ENCODE peak calls at places on chromosome 17, in four cellular contexts. One of them, this sample, is unnamed.
A peak's percentile ranks its signal among the peaks of the same experiment; 100 is the strongest.

GRCh38 chr17:76593964-76594363 is 8.3 kb upstream of the ST6GALNAC2 start:
- DNase-seq in WERI-Rb-1: no peak
- DNase-seq in gastrocnemius medialis: no peak
- DNase-seq in hepatocyte: no peak
- DNase-seq in this sample: no peak

GRCh38 chr17:49146620-49147306 is 14.2 kb downstream of the B4GALNT2 start:
- DNase-seq in hepatocyte: peak; percentile 55
- DNase-seq in gastrocnemius medialis: no peak
- DNase-seq in WERI-Rb-1: no peak
- DNase-seq in this sample: no peak

GRCh38 chr17:19897108-19897854 is 29.5 kb upstream of the ULK2 start:
- DNase-seq in gastrocnemius medialis: peak; percentile 46
- DNase-seq in hepatocyte: no peak
- DNase-seq in WERI-Rb-1: no peak
- DNase-seq in this sample: no peak

GRCh38 chr17:13491916-13492315 is 109.8 kb downstream of the HS3ST3A1 start:
- DNase-seq in hepatocyte: no peak
- DNase-seq in gastrocnemius medialis: no peak
- DNase-seq in WERI-Rb-1: no peak
- DNase-seq in this sample: no peak

GRCh38 chr17:4086041-4086483 is 56.8 kb downstream of the ZZEF1 start:
- DNase-seq in gastrocnemius medialis: no peak
- DNase-seq in WERI-Rb-1: no peak
- DNase-seq in hepatocyte: no peak
- DNase-seq in this sample: no peak

GRCh38 chr17:50055055-50055425 is 870 bp upstream of the ITGA3 start:
- DNase-seq in hepatocyte: peak; percentile 84
- DNase-seq in WERI-Rb-1: peak; percentile 72
- DNase-seq in gastrocnemius medialis: no peak
- DNase-seq in this sample: no peak

GRCh38 chr17:35433075-35433894 is 985 bp upstream of the SLFN12 start:
- DNase-seq in hepatocyte: peak; percentile 94
- DNase-seq in WERI-Rb-1: no peak
- DNase-seq in gastrocnemius medialis: peak; percentile 59
- DNase-seq in this sample: peak; percentile 5

GRCh38 chr17:75508122-75508719 is 7.1 kb downstream of the CASKIN2 start:
- DNase-seq in WERI-Rb-1: no peak
- DNase-seq in hepatocyte: no peak
- DNase-seq in gastrocnemius medialis: no peak
- DNase-seq in this sample: no peak

GRCh38 chr17:59634632-59635561 is 15.2 kb downstream of the CLTC start:
- DNase-seq in gastrocnemius medialis: no peak
- DNase-seq in WERI-Rb-1: no peak
- DNase-seq in hepatocyte: no peak
- DNase-seq in this sample: no peak

GRCh38 chr17:76867578-76868175 is 527 bp upstream of the MGAT5B start:
- DNase-seq in WERI-Rb-1: no peak
- DNase-seq in gastrocnemius medialis: no peak
- DNase-seq in hepatocyte: peak; percentile 58
- DNase-seq in this sample: no peak

GRCh38 chr17:14448816-14449215 is 147.9 kb downstream of the HS3ST3B1 start:
- DNase-seq in gastrocnemius medialis: no peak
- DNase-seq in WERI-Rb-1: no peak
- DNase-seq in hepatocyte: no peak
- DNase-seq in this sample: no peak

GRCh38 chr17:55726440-55726839 is 3.8 kb upstream of the TMEM100 start:
- DNase-seq in WERI-Rb-1: no peak
- DNase-seq in gastrocnemius medialis: peak; percentile 51
- DNase-seq in hepatocyte: peak; percentile 68
- DNase-seq in this sample: no peak

GRCh38 chr17:72175263-72175662 is 54.4 kb downstream of the SOX9 start:
- DNase-seq in WERI-Rb-1: no peak
- DNase-seq in hepatocyte: no peak
- DNase-seq in gastrocnemius medialis: no peak
- DNase-seq in this sample: no peak

GRCh38 chr17:79740413-79740812 is 9.7 kb downstream of the ENPP7 start:
- DNase-seq in gastrocnemius medialis: no peak
- DNase-seq in hepatocyte: peak; percentile 77
- DNase-seq in WERI-Rb-1: no peak
- DNase-seq in this sample: no peak

GRCh38 chr17:45371414-45372324 is 54.8 kb upstream of the MAP3K14 start:
- DNase-seq in hepatocyte: peak; percentile 95
- DNase-seq in gastrocnemius medialis: peak; percentile 80
- DNase-seq in WERI-Rb-1: no peak
- DNase-seq in this sample: no peak

GRCh38 chr17:7687072-7687907 is at the start of gene TP53:
- DNase-seq in gastrocnemius medialis: peak; percentile 91
- DNase-seq in WERI-Rb-1: peak; percentile 92
- DNase-seq in hepatocyte: peak; percentile 96
- DNase-seq in this sample: peak; percentile 50

GRCh38 chr17:34711646-34712045 is 132.3 kb downstream of the TMEM132E start:
- DNase-seq in gastrocnemius medialis: no peak
- DNase-seq in WERI-Rb-1: peak; percentile 33
- DNase-seq in hepatocyte: no peak
- DNase-seq in this sample: no peak

GRCh38 chr17:29069526-29070041 is 26.6 kb downstream of the PIPOX start:
- DNase-seq in gastrocnemius medialis: peak; percentile 70
- DNase-seq in WERI-Rb-1: no peak
- DNase-seq in hepatocyte: no peak
- DNase-seq in this sample: no peak

GRCh38 chr17:50396261-50397110 is 837 bp downstream of the LRRC59 start:
- DNase-seq in hepatocyte: peak; percentile 67
- DNase-seq in gastrocnemius medialis: no peak
- DNase-seq in WERI-Rb-1: no peak
- DNase-seq in this sample: no peak

GRCh38 chr17:6413073-6413472 is 21.8 kb downstream of the AIPL1 start:
- DNase-seq in hepatocyte: peak; percentile 59
- DNase-seq in WERI-Rb-1: no peak
- DNase-seq in gastrocnemius medialis: no peak
- DNase-seq in this sample: no peak

GRCh38 chr17:6669479-6670212 is 18.1 kb downstream of the C17orf100 start:
- DNase-seq in gastrocnemius medialis: no peak
- DNase-seq in WERI-Rb-1: no peak
- DNase-seq in hepatocyte: no peak
- DNase-seq in this sample: no peak

GRCh38 chr17:58331815-58332719 is 3.5 kb upstream of the TSPOAP1 start:
- DNase-seq in gastrocnemius medialis: peak; percentile 46
- DNase-seq in hepatocyte: no peak
- DNase-seq in WERI-Rb-1: no peak
- DNase-seq in this sample: no peak

GRCh38 chr17:36743130-36743529 is 141.7 kb downstream of the MRM1 start:
- DNase-seq in WERI-Rb-1: no peak
- DNase-seq in hepatocyte: no peak
- DNase-seq in gastrocnemius medialis: no peak
- DNase-seq in this sample: no peak

GRCh38 chr17:58755269-58755576 is 431 bp upstream of the PPM1E start:
- DNase-seq in gastrocnemius medialis: no peak
- DNase-seq in hepatocyte: no peak
- DNase-seq in WERI-Rb-1: no peak
- DNase-seq in this sample: no peak

GRCh38 chr17:47251421-47251940 is 2.1 kb upstream of the ITGB3 start:
- DNase-seq in gastrocnemius medialis: no peak
- DNase-seq in WERI-Rb-1: no peak
- DNase-seq in hepatocyte: no peak
- DNase-seq in this sample: no peak

GRCh38 chr17:61416540-61417363 is 17.1 kb downstream of the TBX2 start:
- DNase-seq in gastrocnemius medialis: peak; percentile 75
- DNase-seq in WERI-Rb-1: peak; percentile 99
- DNase-seq in hepatocyte: peak; percentile 95
- DNase-seq in this sample: no peak

DNA sequence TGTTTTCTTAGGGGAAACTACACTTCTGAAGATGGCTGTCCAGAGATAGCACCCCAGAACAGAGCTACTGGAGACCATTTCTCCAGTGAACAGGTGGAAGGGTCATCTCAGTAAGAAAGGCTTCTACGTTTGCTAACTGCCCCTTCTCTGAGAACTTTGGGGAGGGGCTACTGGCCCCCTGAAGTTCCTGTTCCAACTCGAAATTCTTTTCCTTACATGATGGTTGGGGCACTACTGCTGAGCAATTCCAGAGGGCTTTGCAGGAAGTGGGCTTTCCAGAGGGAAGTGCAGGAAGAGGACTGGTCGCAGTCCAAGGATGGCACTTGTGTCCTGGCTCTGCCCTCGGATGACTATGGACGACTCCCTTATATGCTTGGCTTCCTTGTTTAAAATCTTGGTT is 31.2 kb downstream of the TOM1L2 start:
- DNase-seq in WERI-Rb-1: no peak
- DNase-seq in hepatocyte: no peak
- DNase-seq in gastrocnemius medialis: no peak
- DNase-seq in this sample: no peak
- H3K27ac ChIP-seq in WERI-Rb-1: no peak overlapping the region
- H3K27ac ChIP-seq in hepatocyte: peak overlapping the region; percentile 41
- H3K27ac ChIP-seq in gastrocnemius medialis: no peak overlapping the region
- H3K27ac ChIP-seq in this sample: no peak overlapping the region

DNA sequence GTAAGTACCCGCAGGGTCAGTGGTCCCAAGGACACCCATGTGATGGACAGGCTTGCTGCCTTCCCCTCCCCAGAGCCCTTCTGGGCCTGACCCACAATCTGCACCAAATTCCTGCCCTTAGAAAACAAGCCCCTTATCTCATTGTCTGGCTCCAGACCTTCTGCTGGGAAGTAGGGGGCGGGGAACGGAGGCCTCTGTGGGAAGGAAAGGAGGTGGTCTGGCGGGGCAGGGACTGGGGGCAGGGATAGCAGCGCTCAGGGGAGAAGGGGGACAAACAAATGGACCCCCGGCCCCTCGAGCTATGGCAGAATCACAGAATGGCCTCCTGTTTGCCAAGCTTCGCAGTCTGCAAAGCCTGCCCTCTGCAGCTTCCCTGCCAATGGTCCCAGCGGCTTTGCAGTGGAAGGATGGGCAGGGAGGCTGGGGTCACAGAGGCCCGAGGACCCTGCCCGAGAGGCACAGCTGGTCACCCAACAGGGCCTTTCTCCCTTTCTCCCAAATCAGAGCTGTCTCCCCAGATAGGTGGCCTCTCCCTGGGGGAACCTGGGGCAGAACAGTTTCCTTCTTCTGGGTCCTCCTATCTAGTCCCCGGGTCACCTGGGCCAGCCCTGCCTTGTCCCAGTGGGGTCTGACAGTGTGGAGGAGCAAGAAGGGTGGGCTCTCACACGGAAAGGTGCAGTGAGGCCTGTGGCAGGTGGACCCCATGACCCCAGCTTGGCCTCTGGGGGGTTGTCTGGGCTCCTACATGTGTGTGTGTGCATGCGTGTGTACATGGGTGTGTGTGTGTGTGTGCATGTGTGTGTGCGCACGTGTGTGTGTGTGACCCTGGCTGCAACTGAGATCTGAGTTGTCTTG is 25.5 kb downstream of the TMEM235 start:
- DNase-seq in gastrocnemius medialis: no peak
- DNase-seq in WERI-Rb-1: no peak
- DNase-seq in hepatocyte: no peak
- DNase-seq in this sample: no peak
- H3K27ac ChIP-seq in gastrocnemius medialis: no peak overlapping the region
- H3K27ac ChIP-seq in WERI-Rb-1: peak overlapping the region; percentile 9
- H3K27ac ChIP-seq in hepatocyte: peak overlapping the region; percentile 78
- H3K27ac ChIP-seq in this sample: no peak overlapping the region

DNA sequence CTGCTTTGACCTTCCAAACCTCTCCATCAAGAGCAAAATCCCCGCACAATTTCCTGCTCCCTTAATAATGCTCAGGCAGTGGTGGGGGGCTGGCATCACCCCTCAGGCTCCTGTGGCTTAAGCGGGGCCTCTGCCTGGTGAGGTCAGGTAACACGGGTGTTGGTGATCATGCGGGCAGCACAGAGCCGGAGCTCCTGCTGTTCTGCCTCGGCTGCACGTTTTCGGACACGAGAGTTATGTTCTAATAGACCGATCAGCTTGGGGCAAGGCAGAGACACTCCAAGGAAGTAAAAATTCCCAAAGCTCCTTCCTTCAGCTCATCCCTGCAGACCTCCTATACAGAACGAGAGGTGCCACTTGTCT is 6.0 kb downstream of the NARF start:
- DNase-seq in hepatocyte: no peak
- DNase-seq in WERI-Rb-1: no peak
- DNase-seq in gastrocnemius medialis: no peak
- DNase-seq in this sample: no peak
- H3K27ac ChIP-seq in hepatocyte: no peak overlapping the region
- H3K27ac ChIP-seq in WERI-Rb-1: no peak overlapping the region
- H3K27ac ChIP-seq in gastrocnemius medialis: no peak overlapping the region
- H3K27ac ChIP-seq in this sample: no peak overlapping the region

DNA sequence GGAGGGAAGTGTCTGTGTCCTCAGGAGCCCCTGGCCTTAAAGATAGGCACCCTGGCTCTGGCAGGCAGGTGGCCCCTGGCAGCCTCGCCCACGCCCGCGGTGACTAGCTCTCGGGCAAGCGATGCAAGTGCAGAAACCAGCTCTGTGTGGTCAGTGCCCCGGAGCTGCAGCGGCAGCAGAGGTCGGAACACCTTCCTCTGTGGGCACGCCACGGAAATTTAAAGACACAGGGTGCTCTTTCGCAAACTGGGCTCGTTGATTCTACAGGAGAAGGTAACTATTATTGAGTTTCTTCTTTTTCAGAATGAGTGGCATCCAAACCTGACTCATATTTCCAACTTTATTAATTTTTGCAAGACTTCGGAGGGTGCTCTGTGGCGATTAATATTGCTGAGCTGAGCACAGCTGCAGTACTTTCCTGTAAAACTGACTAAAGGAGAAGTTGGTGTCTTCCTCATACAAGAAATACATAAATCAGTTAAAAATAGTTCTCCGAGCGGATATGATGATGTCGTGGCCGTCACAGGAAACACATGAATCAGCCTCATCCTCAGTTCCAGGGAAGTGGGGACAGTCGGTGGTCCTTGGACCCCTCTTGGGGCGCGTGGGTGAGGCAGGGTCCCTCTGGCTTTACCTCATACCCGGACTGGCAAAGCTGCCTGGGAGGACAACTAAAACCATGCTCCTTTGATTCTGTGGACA is 120.2 kb downstream of the METRNL start:
- DNase-seq in WERI-Rb-1: peak; percentile 7
- DNase-seq in gastrocnemius medialis: peak; percentile 44
- DNase-seq in hepatocyte: no peak
- DNase-seq in this sample: no peak
- H3K27ac ChIP-seq in WERI-Rb-1: no peak overlapping the region
- H3K27ac ChIP-seq in gastrocnemius medialis: peak overlapping the region; percentile 65
- H3K27ac ChIP-seq in hepatocyte: no peak overlapping the region
- H3K27ac ChIP-seq in this sample: peak overlapping the region; percentile 52

DNA sequence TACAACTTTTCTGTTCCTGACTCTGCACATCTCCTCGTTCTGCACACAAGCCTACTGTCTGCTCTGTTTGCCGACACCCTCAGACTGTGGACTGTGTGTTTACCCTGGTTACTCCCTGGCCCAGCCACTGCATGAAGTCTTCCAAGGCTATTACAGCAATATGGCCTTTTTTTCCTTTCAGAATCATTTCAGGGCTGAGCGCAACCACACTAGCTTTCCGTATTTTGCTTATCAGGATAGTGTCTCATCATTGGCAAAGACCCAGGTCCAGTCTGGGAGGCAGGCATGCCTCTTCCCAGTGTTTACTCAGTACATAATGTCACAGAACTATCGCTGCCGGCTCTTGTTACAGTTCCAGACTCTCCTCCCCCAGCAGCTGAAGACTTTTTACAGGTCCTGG is 10.1 kb downstream of the DNAH9 start:
- DNase-seq in hepatocyte: peak; percentile 90
- DNase-seq in WERI-Rb-1: no peak
- DNase-seq in gastrocnemius medialis: peak; percentile 16
- DNase-seq in this sample: no peak
- H3K27ac ChIP-seq in hepatocyte: peak overlapping the region; percentile 51
- H3K27ac ChIP-seq in WERI-Rb-1: no peak overlapping the region
- H3K27ac ChIP-seq in gastrocnemius medialis: no peak overlapping the region
- H3K27ac ChIP-seq in this sample: no peak overlapping the region